ENCODE peak calls at places on chromosomes 11 and 22, in seven cellular contexts. P, M, K, L, S, D and O are unnamed samples.

GRCh38 chr11:126090452-126090851 is 27.8 kb upstream of the CDON start:
- DNase-seq in P (no peak), M (no peak), K (no peak), L (no peak), S (no peak), D (no peak), O (no peak)

GRCh38 chr11:95301497-95301896 is 70.5 kb upstream of the SESN3 start:
- DNase-seq in P (no peak), M (no peak), K (no peak), L (no peak), S (no peak), D (no peak), O (no peak)

GRCh38 chr11:86194998-86195397 is 49.6 kb upstream of the EED start:
- DNase-seq in P (no peak), M (no peak), K (no peak), L (no peak), S (no peak), D (no peak), O (no peak)

GRCh38 chr22:17882162-17882561 is 107.9 kb upstream of the BID start:
- DNase-seq in P (no peak), M (no peak), K (no peak), L (no peak), S (no peak), D (no peak), O (no peak)

GRCh38 chr11:48063424-48063978 is 83.1 kb downstream of the PTPRJ start:
- DNase-seq in P (peak; percentile 44), M (no peak), K (no peak), L (peak; percentile 78), S (peak; percentile 87), D (no peak), O (peak; percentile 76)

GRCh38 chr22:42560781-42561180 is 7.0 kb downstream of the SERHL2 start:
- DNase-seq in P (no peak), M (no peak), K (peak; percentile 39), L (no peak), S (no peak), D (no peak), O (no peak)

GRCh38 chr11:66020618-66021357 is 5.5 kb downstream of the CATSPER1 start:
- DNase-seq in P (peak; percentile 40), M (no peak), K (no peak), L (no peak), S (peak; percentile 82), D (no peak), O (peak; percentile 63)

GRCh38 chr11:10317776-10318526 is 13.1 kb downstream of the ADM start:
- DNase-seq in P (no peak), M (no peak), K (no peak), L (no peak), S (no peak), D (no peak), O (no peak)

GRCh38 chr11:61467609-61468401 is 37.9 kb downstream of the SDHAF2 start:
- DNase-seq in P (no peak), M (peak; percentile 62), K (no peak), L (no peak), S (no peak), D (no peak), O (no peak)

GRCh38 chr11:304915-305833 is 2.4 kb upstream of the IFITM2 start:
- DNase-seq in P (peak; percentile 23), M (peak; percentile 58), K (no peak), L (no peak), S (peak; percentile 74), D (peak; percentile 67), O (peak; percentile 10)

GRCh38 chr11:128520886-128521696 is 66.3 kb downstream of the ETS1 start:
- DNase-seq in P (no peak), M (no peak), K (no peak), L (no peak), S (no peak), D (no peak), O (no peak)

GRCh38 chr11:118895093-118896039 is 11.7 kb downstream of the CXCR5 start:
- DNase-seq in P (no peak), M (no peak), K (no peak), L (no peak), S (no peak), D (no peak), O (no peak)

GRCh38 chr11:88405853-88406252 is 68.3 kb upstream of the CTSC start:
- DNase-seq in P (peak; percentile 25), M (no peak), K (no peak), L (no peak), S (no peak), D (no peak), O (no peak)

GRCh38 chr11:74505911-74506310 is 12.4 kb upstream of the LIPT2 start:
- DNase-seq in P (no peak), M (no peak), K (no peak), L (no peak), S (no peak), D (no peak), O (no peak)

GRCh38 chr11:8707541-8708270 is 25.1 kb downstream of the RPL27A start:
- DNase-seq in P (no peak), M (peak; percentile 79), K (no peak), L (no peak), S (no peak), D (no peak), O (no peak)

GRCh38 chr11:44872556-44872955 is 78.1 kb downstream of the TP53I11 start:
- DNase-seq in P (no peak), M (no peak), K (no peak), L (no peak), S (no peak), D (no peak), O (no peak)

GRCh38 chr22:27476729-27477128 is 324.8 kb downstream of the MN1 start:
- DNase-seq in P (peak; percentile 91), M (no peak), K (no peak), L (no peak), S (peak; percentile 70), D (no peak), O (peak; percentile 69)

GRCh38 chr11:777288-778255 is at the start of gene GATD1:
- DNase-seq in P (peak; percentile 55), M (peak; percentile 96), K (peak; percentile 91), L (peak; percentile 98), S (peak; percentile 83), D (peak; percentile 95), O (no peak)

DNA sequence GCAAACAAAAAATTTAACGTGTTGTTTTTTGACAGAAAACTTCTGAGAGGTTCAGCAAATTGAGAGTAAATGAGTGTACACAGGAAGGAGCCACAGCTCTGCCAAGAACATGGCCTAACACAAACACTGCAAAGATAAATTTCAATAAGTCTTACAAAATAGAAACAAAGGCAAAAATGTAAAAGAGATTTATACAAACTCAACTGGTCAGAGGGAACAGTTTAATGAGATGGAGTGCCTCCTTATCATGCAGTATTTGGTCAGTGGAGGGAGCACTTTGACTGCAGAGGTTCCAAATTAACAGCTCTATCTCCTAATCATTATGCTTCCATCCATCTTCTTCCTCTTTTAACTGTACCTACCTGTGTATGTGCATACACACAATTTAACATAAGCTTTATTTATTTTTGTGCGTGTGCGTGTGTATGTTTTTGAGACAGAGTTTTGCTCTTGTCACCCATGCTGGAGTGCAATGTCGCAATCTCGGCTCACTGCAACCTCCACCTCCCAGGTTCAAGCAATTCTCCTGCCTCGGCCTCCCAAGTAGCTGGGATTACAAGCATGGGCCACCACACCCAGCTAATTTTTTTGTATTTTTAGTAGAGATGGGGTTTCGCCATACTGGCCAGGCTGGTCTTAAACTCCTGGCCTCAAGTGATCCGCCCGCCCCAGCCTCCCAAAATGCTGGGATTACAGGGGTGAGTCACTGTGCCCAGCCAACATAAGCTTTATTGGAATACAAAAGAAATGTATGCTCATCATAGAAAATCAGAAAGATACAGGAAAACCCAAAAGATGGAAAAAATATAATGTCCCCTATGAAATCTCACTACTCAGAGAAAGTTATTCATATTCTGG is 111.9 kb downstream of the MRTFA start:
- DNase-seq in P (no peak), M (no peak), K (no peak), L (no peak), S (no peak), D (no peak), O (no peak)
- TF ChIP-seq CTCF in P (peak; percentile 67), M (no peak), K (peak; percentile 27), L (no peak), S (peak; percentile 41), D (peak; percentile 33), O (peak; percentile 19)

DNA sequence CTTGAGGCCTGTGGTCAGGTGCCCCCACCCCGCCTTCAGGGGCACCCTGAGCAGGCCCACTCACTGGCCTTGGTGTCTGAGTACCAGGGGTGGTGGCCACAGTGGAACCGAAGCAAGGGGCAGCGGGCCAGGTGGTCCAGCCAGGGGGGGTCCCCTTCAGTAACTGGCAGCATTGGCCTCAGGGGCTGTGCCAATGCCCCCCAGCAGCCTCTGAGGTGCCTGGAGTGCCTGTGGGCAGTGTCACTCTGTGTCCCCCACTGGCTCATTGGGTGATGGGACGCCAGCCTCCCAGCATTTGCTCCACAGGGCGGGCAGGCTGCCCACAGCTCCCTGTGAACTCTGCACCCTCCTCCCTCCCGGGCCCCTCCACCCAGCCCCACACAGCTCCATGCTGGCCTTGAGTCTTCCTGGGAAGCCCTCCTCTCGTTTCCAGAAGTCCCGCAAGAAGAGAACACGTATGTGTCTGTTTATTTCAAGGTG is 29.5 kb upstream of the CARS1 start:
- DNase-seq in P (no peak), M (no peak), K (no peak), L (peak; percentile 83), S (no peak), D (no peak), O (no peak)
- TF ChIP-seq CTCF in P (no peak), M (no peak), K (no peak), L (no peak), S (no peak), D (no peak), O (no peak)

GRCh38 chr11:72491001-72491400 is 56.7 kb upstream of the CLPB start:
- DNase-seq in P (no peak), M (no peak), K (no peak), L (no peak), S (no peak), D (no peak), O (no peak)

GRCh38 chr11:72494109-72494429 is 59.7 kb upstream of the CLPB start:
- DNase-seq in P (no peak), M (no peak), K (no peak), L (no peak), S (no peak), D (no peak), O (no peak)

GRCh38 chr11:72497731-72498130 is 63.4 kb upstream of the CLPB start:
- DNase-seq in P (no peak), M (no peak), K (peak; percentile 62), L (no peak), S (no peak), D (no peak), O (no peak)

GRCh38 chr11:72493426-72494108 is 59.2 kb upstream of the CLPB start:
- DNase-seq in P (no peak), M (no peak), K (peak; percentile 54), L (no peak), S (no peak), D (no peak), O (no peak)
- TF ChIP-seq CTCF in P (no peak), M (no peak), K (peak; percentile 61), L (no peak), S (no peak), D (no peak), O (no peak)

DNA sequence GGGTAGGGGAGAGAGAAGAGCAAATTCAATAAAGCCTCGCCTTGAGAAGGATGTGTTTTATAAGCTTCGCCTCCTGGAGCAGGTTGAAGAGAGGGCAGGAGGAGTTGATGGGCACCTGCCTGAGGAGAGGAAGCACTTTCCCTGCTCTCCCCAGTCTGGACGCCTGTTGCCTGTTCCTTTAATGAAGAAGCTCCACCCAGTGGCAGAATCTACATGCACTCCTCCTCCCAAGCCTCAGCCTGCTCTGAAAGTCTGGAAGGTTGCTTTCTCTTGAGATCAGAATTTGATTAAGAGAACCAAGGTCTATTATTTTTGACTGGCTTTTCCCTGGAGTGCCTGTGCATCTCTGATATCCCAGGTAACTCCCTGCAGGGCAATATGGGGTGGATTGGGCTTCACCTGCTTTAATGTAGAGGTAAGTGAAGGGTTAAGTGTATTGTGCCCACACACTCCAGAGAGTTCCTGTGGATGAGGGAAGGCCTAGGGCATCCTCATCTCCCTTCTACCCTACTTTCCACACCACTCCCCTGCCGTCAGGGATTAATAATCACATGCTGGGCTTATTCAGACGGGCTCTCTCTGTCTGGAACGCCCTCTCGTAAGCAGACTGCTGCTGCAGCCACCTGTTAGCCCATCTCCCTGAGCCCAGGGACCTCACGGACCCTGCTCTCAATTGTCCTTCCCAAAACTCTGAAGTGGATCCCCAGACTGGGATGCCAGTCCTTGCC is 22.3 kb downstream of the NTM start:
- DNase-seq in P (no peak), M (no peak), K (peak; percentile 86), L (no peak), S (no peak), D (no peak), O (no peak)
- TF ChIP-seq CTCF in P (peak; percentile 34), M (no peak), K (peak; percentile 33), L (no peak), S (no peak), D (no peak), O (no peak)